ENCODE peak calls at places on chromosomes 6 and 20, in eight cellular contexts. L is ovary, O is A549, S is K562, F is SK-N-SH, M is H1, K is suprapubic skin, N is tibial nerve. Z is an unnamed sample.

GRCh38 chr20:62758226-62758912 is 37.9 kb upstream of the MRGBP start:
- DNase-seq in L (no peak), O (no peak), S (no peak), F (no peak), M (no peak), K (no peak), N (no peak), Z (no peak)

GRCh38 chr6:154590770-154591169 is 80.3 kb upstream of the CNKSR3 start:
- DNase-seq in L (no peak), O (no peak), S (no peak), F (no peak), M (no peak), K (no peak), N (no peak), Z (peak; percentile 18)

GRCh38 chr6:167565388-167565787 is 240.5 kb downstream of the TTLL2 start:
- DNase-seq in L (no peak), O (no peak), S (no peak), F (no peak), M (no peak), K (no peak), N (no peak), Z (no peak)

GRCh38 chr6:34391711-34392496 is 565 bp downstream of the NUDT3 start:
- DNase-seq in L (peak; percentile 66), O (peak; percentile 66), S (peak; percentile 83), F (no peak), M (peak; percentile 84), K (peak; percentile 83), N (no peak), Z (peak; percentile 61)

GRCh38 chr6:77095936-77096627 is 367.2 kb downstream of the HTR1B start:
- DNase-seq in L (no peak), O (no peak), S (no peak), F (no peak), M (no peak), K (no peak), N (no peak), Z (no peak)

GRCh38 chr20:36745234-36745926 is 510 bp downstream of the NDRG3 start:
- DNase-seq in L (no peak), O (peak; percentile 16), S (no peak), F (no peak), M (no peak), K (peak; percentile 68), N (no peak), Z (peak; percentile 40)

GRCh38 chr6:12958052-12958706 is 241.6 kb downstream of the PHACTR1 start:
- DNase-seq in L (no peak), O (no peak), S (no peak), F (no peak), M (no peak), K (no peak), N (no peak), Z (no peak)

GRCh38 chr6:157528931-157529653 is 148.1 kb downstream of the ZDHHC14 start:
- DNase-seq in L (no peak), O (no peak), S (no peak), F (no peak), M (no peak), K (peak; percentile 75), N (peak; percentile 86), Z (no peak)

GRCh38 chr6:41028618-41029486 is 10.2 kb downstream of the UNC5CL start:
- DNase-seq in L (no peak), O (no peak), S (no peak), F (no peak), M (no peak), K (no peak), N (no peak), Z (no peak)

GRCh38 chr6:76330031-76330430 is 257.6 kb upstream of the IMPG1 start:
- DNase-seq in L (no peak), O (no peak), S (no peak), F (no peak), M (no peak), K (no peak), N (no peak), Z (no peak)

GRCh38 chr6:158213925-158214674 is 46.0 kb downstream of the GTF2H5 start:
- DNase-seq in L (peak; percentile 62), O (peak; percentile 76), S (peak; percentile 72), F (peak; percentile 80), M (no peak), K (no peak), N (peak; percentile 66), Z (peak; percentile 70)

DNA sequence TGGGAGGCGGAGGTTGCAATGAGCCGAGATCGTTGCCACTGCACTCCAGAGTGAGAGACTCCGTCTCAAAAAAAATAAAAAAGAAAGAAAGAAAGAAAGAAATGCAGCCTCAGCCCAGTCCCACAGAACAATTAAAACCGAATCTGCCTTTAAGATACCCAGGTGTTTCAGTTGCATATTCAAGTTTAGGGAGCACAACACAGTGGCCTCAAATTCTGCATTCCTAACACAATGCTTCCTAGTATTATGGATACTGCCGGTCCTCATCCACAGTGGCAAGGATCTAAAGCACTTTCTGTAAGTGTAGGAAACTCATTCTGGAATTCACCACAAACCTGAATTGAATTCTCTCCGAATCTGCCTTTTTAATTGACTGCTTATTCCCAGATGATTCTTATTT is 80.5 kb downstream of the TNFRSF21 start:
- DNase-seq in L (no peak), O (no peak), S (no peak), F (no peak), M (no peak), K (no peak), N (no peak), Z (no peak)
- TF ChIP-seq EP300 in L (no peak), O (no peak), S (no peak), F (no peak), M (no peak), K (no peak), N (no peak), Z (no peak)

GRCh38 chr20:50111829-50112495 is 988 bp downstream of the UBE2V1 start:
- DNase-seq in L (no peak), O (no peak), S (no peak), F (no peak), M (no peak), K (peak; percentile 56), N (no peak), Z (no peak)
- H3K4me1 ChIP-seq in L (peaks cover 11% of the 10 kb centered on the region), O (peaks cover 65% of the 10 kb centered on the region), S (peaks cover 30% of the 10 kb centered on the region), F (peaks cover 51% of the 10 kb centered on the region), M (peaks cover 12% of the 10 kb centered on the region), K (peaks cover 83% of the 10 kb centered on the region), N (peaks cover 53% of the 10 kb centered on the region), Z (peaks cover 54% of the 10 kb centered on the region)

DNA sequence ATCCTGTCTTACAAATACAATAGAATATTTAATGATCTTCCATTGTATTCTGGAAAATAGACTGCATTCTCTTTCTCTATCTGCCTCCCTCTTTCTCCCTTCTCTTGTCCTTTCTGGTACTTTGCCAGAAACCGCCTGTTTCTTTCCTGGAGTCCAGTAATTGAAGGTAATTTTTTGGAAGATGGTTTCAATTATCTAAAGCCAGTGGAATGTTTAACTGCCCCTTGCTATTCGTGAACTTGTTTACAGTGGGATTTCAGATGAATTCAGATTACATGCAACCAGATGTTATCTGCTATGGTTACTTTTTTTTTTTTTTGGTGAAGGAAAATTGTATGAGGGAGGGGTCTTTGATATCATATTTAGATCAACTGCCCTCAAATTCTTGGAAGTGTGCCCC is 655.5 kb upstream of the FLRT3 start:
- DNase-seq in L (no peak), O (no peak), S (no peak), F (peak; percentile 43), M (no peak), K (no peak), N (no peak), Z (no peak)
- TF ChIP-seq EP300 in L (no peak), O (no peak), S (no peak), F (peak; percentile 60), M (no peak), K (no peak), N (no peak), Z (no peak)

GRCh38 chr6:104705095-104705707 is 154.5 kb downstream of the HACE1 start:
- DNase-seq in L (no peak), O (no peak), S (peak; percentile 50), F (no peak), M (no peak), K (no peak), N (no peak), Z (peak; percentile 14)
- H3K4me1 ChIP-seq in L (no peaks in the 10 kb centered on the region), O (no peaks in the 10 kb centered on the region), S (no peaks in the 10 kb centered on the region), F (peaks cover 8% of the 10 kb centered on the region), M (no peaks in the 10 kb centered on the region), K (no peaks in the 10 kb centered on the region), N (no peaks in the 10 kb centered on the region), Z (no peaks in the 10 kb centered on the region)

DNA sequence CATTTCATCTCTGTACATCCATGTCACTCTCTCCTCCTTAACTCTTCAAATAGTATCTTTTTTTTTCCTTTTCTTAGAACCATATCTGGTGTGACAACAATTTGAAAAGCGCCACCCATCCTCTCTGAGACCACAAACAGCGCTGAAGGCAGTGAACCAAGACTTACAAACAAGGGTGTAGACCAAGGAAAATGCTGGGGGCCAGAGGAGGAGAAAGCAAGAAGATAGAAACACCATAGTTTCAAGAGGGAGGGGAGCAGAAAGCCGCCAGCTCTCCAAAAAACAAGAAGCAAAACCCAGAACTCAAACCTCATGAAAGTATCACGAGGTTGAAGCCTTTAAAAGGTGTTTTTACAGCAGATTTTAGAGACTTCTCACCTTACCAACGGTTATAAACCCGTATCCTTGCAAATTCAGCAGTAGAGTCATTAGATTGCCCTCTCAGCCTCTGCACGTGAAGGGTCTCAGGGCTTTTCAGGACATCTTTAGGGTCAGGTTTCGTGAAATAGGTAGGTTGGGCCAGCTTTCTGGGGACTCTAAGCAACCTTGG is 13.3 kb upstream of the RIPOR2 start:
- DNase-seq in L (no peak), O (no peak), S (no peak), F (no peak), M (no peak), K (no peak), N (no peak), Z (peak; percentile 23)
- TF ChIP-seq EP300 in L (no peak), O (no peak), S (no peak), F (no peak), M (no peak), K (no peak), N (no peak), Z (no peak)

GRCh38 chr20:38752029-38752428 is 3.8 kb downstream of the ACTR5 start:
- DNase-seq in L (no peak), O (no peak), S (no peak), F (no peak), M (no peak), K (no peak), N (no peak), Z (no peak)
- H3K4me1 ChIP-seq in L (peaks cover 5% of the 10 kb centered on the region), O (peaks cover 11% of the 10 kb centered on the region), S (peaks cover 18% of the 10 kb centered on the region), F (peaks cover 14% of the 10 kb centered on the region), M (peaks cover 3% of the 10 kb centered on the region), K (peaks cover 20% of the 10 kb centered on the region), N (peaks cover 15% of the 10 kb centered on the region), Z (peaks cover 6% of the 10 kb centered on the region)

GRCh38 chr20:25294459-25295385 is 46.8 kb downstream of the PYGB start:
- DNase-seq in L (peak; percentile 63), O (peak; percentile 76), S (peak; percentile 83), F (peak; percentile 95), M (peak; percentile 87), K (no peak), N (no peak), Z (peak; percentile 52)
- TF ChIP-seq EP300 in L (no peak), O (no peak), S (no peak), F (no peak), M (no peak), K (no peak), N (no peak), Z (no peak)

GRCh38 chr20:2124632-2125131 is 23.1 kb downstream of the STK35 start:
- DNase-seq in L (no peak), O (no peak), S (no peak), F (no peak), M (no peak), K (no peak), N (no peak), Z (no peak)
- H3K4me1 ChIP-seq in L (peaks cover 9% of the 10 kb centered on the region), O (no peaks in the 10 kb centered on the region), S (no peaks in the 10 kb centered on the region), F (peaks cover 15% of the 10 kb centered on the region), M (peaks cover under 1% of the 10 kb centered on the region), K (peaks cover 49% of the 10 kb centered on the region), N (peaks cover 5% of the 10 kb centered on the region), Z (peaks cover 24% of the 10 kb centered on the region)

GRCh38 chr6:150632785-150633465 is 33.2 kb downstream of the PLEKHG1 start:
- DNase-seq in L (no peak), O (no peak), S (no peak), F (no peak), M (no peak), K (no peak), N (no peak), Z (no peak)
- TF ChIP-seq EP300 in L (no peak), O (no peak), S (no peak), F (no peak), M (no peak), K (no peak), N (no peak), Z (no peak)